ENCODE peak calls at places on chromosomes 11 and 22, in six cellular contexts. One of them, this sample, is unnamed.

GRCh38 chr11:101348786-101349185 is 219.2 kb upstream of the PGR start:
- DNase-seq in mammary epithelial cell: no peak
- DNase-seq in left lung: no peak
- DNase-seq in M059J: peak; percentile 5
- DNase-seq in stimulated activated CD4-positive, alpha-beta T cell treated with anti-CD3 and anti-CD28 coated beads, Interleukin-15, amount 100 ng/mL, for 48 hours: no peak
- DNase-seq in SK-N-MC: no peak
- DNase-seq in this sample: no peak

GRCh38 chr11:46705070-46705688 is 4.3 kb downstream of the ZNF408 start:
- DNase-seq in mammary epithelial cell: no peak
- DNase-seq in left lung: peak; percentile 70
- DNase-seq in M059J: no peak
- DNase-seq in stimulated activated CD4-positive, alpha-beta T cell treated with anti-CD3 and anti-CD28 coated beads, Interleukin-15, amount 100 ng/mL, for 48 hours: no peak
- DNase-seq in SK-N-MC: no peak
- DNase-seq in this sample: no peak

GRCh38 chr11:102177974-102178631 is 67.9 kb downstream of the YAP1 start:
- DNase-seq in mammary epithelial cell: peak; percentile 96
- DNase-seq in left lung: no peak
- DNase-seq in M059J: peak; percentile 92
- DNase-seq in stimulated activated CD4-positive, alpha-beta T cell treated with anti-CD3 and anti-CD28 coated beads, Interleukin-15, amount 100 ng/mL, for 48 hours: no peak
- DNase-seq in SK-N-MC: no peak
- DNase-seq in this sample: no peak

GRCh38 chr11:68269414-68270081 is 2.2 kb downstream of the C11orf24 start:
- DNase-seq in mammary epithelial cell: peak; percentile 72
- DNase-seq in left lung: no peak
- DNase-seq in M059J: peak; percentile 80
- DNase-seq in stimulated activated CD4-positive, alpha-beta T cell treated with anti-CD3 and anti-CD28 coated beads, Interleukin-15, amount 100 ng/mL, for 48 hours: no peak
- DNase-seq in SK-N-MC: no peak
- DNase-seq in this sample: no peak

GRCh38 chr11:61683961-61684869 is 4.0 kb downstream of the DAGLA start:
- DNase-seq in mammary epithelial cell: no peak
- DNase-seq in left lung: no peak
- DNase-seq in M059J: peak; percentile 80
- DNase-seq in stimulated activated CD4-positive, alpha-beta T cell treated with anti-CD3 and anti-CD28 coated beads, Interleukin-15, amount 100 ng/mL, for 48 hours: no peak
- DNase-seq in SK-N-MC: no peak
- DNase-seq in this sample: no peak

GRCh38 chr11:9208726-9209501 is 56.2 kb downstream of the DENND5A start:
- DNase-seq in mammary epithelial cell: peak; percentile 41
- DNase-seq in left lung: no peak
- DNase-seq in M059J: peak; percentile 45
- DNase-seq in stimulated activated CD4-positive, alpha-beta T cell treated with anti-CD3 and anti-CD28 coated beads, Interleukin-15, amount 100 ng/mL, for 48 hours: no peak
- DNase-seq in SK-N-MC: no peak
- DNase-seq in this sample: no peak

GRCh38 chr11:19661827-19662226 is 50.8 kb upstream of the NAV2 start:
- DNase-seq in mammary epithelial cell: no peak
- DNase-seq in left lung: no peak
- DNase-seq in M059J: no peak
- DNase-seq in stimulated activated CD4-positive, alpha-beta T cell treated with anti-CD3 and anti-CD28 coated beads, Interleukin-15, amount 100 ng/mL, for 48 hours: no peak
- DNase-seq in SK-N-MC: no peak
- DNase-seq in this sample: no peak

GRCh38 chr11:65383778-65384177 is 1.3 kb upstream of the SLC25A45 start:
- DNase-seq in mammary epithelial cell: no peak
- DNase-seq in left lung: no peak
- DNase-seq in M059J: no peak
- DNase-seq in stimulated activated CD4-positive, alpha-beta T cell treated with anti-CD3 and anti-CD28 coated beads, Interleukin-15, amount 100 ng/mL, for 48 hours: no peak
- DNase-seq in SK-N-MC: no peak
- DNase-seq in this sample: no peak

GRCh38 chr11:12121011-12121410 is 10.6 kb downstream of the MICAL2 start:
- DNase-seq in mammary epithelial cell: no peak
- DNase-seq in left lung: no peak
- DNase-seq in M059J: no peak
- DNase-seq in stimulated activated CD4-positive, alpha-beta T cell treated with anti-CD3 and anti-CD28 coated beads, Interleukin-15, amount 100 ng/mL, for 48 hours: no peak
- DNase-seq in SK-N-MC: no peak
- DNase-seq in this sample: no peak

GRCh38 chr11:12167098-12167999 is 57.0 kb downstream of the MICAL2 start:
- DNase-seq in mammary epithelial cell: peak; percentile 98
- DNase-seq in left lung: peak; percentile 73
- DNase-seq in M059J: peak; percentile 100
- DNase-seq in stimulated activated CD4-positive, alpha-beta T cell treated with anti-CD3 and anti-CD28 coated beads, Interleukin-15, amount 100 ng/mL, for 48 hours: no peak
- DNase-seq in SK-N-MC: no peak
- DNase-seq in this sample: peak; percentile 31

GRCh38 chr22:36573815-36574350 is 44.9 kb upstream of the EIF3D start:
- DNase-seq in mammary epithelial cell: no peak
- DNase-seq in left lung: no peak
- DNase-seq in M059J: no peak
- DNase-seq in stimulated activated CD4-positive, alpha-beta T cell treated with anti-CD3 and anti-CD28 coated beads, Interleukin-15, amount 100 ng/mL, for 48 hours: no peak
- DNase-seq in SK-N-MC: no peak
- DNase-seq in this sample: no peak

GRCh38 chr11:33321483-33321882 is 64.3 kb downstream of the HIPK3 start:
- DNase-seq in mammary epithelial cell: no peak
- DNase-seq in left lung: no peak
- DNase-seq in M059J: no peak
- DNase-seq in stimulated activated CD4-positive, alpha-beta T cell treated with anti-CD3 and anti-CD28 coated beads, Interleukin-15, amount 100 ng/mL, for 48 hours: no peak
- DNase-seq in SK-N-MC: no peak
- DNase-seq in this sample: no peak

This sample was measured in NK-92 treated with Interleukin-12 subunit alpha and Interleukin-12 subunit beta, amount 100 ng/mL, for 24 hours.